ENCODE peak calls at places on chromosomes 1 and 21, in six cellular contexts. One of them, this sample, is unnamed.

GRCh38 chr21:45542667-45543370 is 579 bp upstream of the SLC19A1 start:
- DNase-seq in globus pallidus: no peak
- DNase-seq in sigmoid colon: peak
- DNase-seq in mesenchymal stem cell: no peak
- DNase-seq in NCI-H1105: no peak
- DNase-seq in effector memory CD4-positive, alpha-beta T cell: no peak
- DNase-seq in this sample: no peak

GRCh38 chr1:197902454-197903195 is at the start of gene C1orf53:
- DNase-seq in effector memory CD4-positive, alpha-beta T cell: peak
- DNase-seq in sigmoid colon: peak
- DNase-seq in mesenchymal stem cell: peak
- DNase-seq in globus pallidus: peak
- DNase-seq in NCI-H1105: peak
- DNase-seq in this sample: peak

GRCh38 chr1:205533729-205534443 is 29.4 kb downstream of the CDK18 start:
- DNase-seq in globus pallidus: no peak
- DNase-seq in NCI-H1105: no peak
- DNase-seq in mesenchymal stem cell: no peak
- DNase-seq in effector memory CD4-positive, alpha-beta T cell: no peak
- DNase-seq in sigmoid colon: peak
- DNase-seq in this sample: no peak

GRCh38 chr1:27314737-27315136 is 7.2 kb upstream of the TMEM222 start:
- DNase-seq in NCI-H1105: no peak
- DNase-seq in mesenchymal stem cell: no peak
- DNase-seq in sigmoid colon: no peak
- DNase-seq in effector memory CD4-positive, alpha-beta T cell: no peak
- DNase-seq in globus pallidus: no peak
- DNase-seq in this sample: no peak

GRCh38 chr1:41936107-41936506 is 17.4 kb upstream of the HIVEP3 start:
- DNase-seq in effector memory CD4-positive, alpha-beta T cell: no peak
- DNase-seq in globus pallidus: no peak
- DNase-seq in sigmoid colon: no peak
- DNase-seq in mesenchymal stem cell: peak
- DNase-seq in NCI-H1105: peak
- DNase-seq in this sample: no peak

GRCh38 chr1:156508205-156508954 is 7.8 kb upstream of the MEF2D start:
- DNase-seq in mesenchymal stem cell: peak
- DNase-seq in globus pallidus: no peak
- DNase-seq in NCI-H1105: no peak
- DNase-seq in effector memory CD4-positive, alpha-beta T cell: no peak
- DNase-seq in sigmoid colon: peak
- DNase-seq in this sample: no peak

GRCh38 chr1:226616636-226617035 is 68.1 kb downstream of the STUM start:
- DNase-seq in effector memory CD4-positive, alpha-beta T cell: no peak
- DNase-seq in sigmoid colon: no peak
- DNase-seq in mesenchymal stem cell: no peak
- DNase-seq in NCI-H1105: no peak
- DNase-seq in globus pallidus: no peak
- DNase-seq in this sample: no peak

GRCh38 chr1:116763787-116764465 is 9.7 kb downstream of the CD2 start:
- DNase-seq in sigmoid colon: no peak
- DNase-seq in mesenchymal stem cell: peak
- DNase-seq in effector memory CD4-positive, alpha-beta T cell: no peak
- DNase-seq in globus pallidus: no peak
- DNase-seq in NCI-H1105: no peak
- DNase-seq in this sample: no peak

GRCh38 chr1:3455630-3456448 is 1.4 kb downstream of the ARHGEF16 start:
- DNase-seq in mesenchymal stem cell: no peak
- DNase-seq in sigmoid colon: no peak
- DNase-seq in effector memory CD4-positive, alpha-beta T cell: no peak
- DNase-seq in globus pallidus: no peak
- DNase-seq in NCI-H1105: no peak
- DNase-seq in this sample: no peak

GRCh38 chr1:240766831-240767230 is 154.9 kb upstream of the GREM2 start:
- DNase-seq in globus pallidus: no peak
- DNase-seq in mesenchymal stem cell: peak
- DNase-seq in sigmoid colon: no peak
- DNase-seq in effector memory CD4-positive, alpha-beta T cell: no peak
- DNase-seq in NCI-H1105: no peak
- DNase-seq in this sample: no peak

GRCh38 chr1:55868026-55868425 is 652.9 kb upstream of the USP24 start:
- DNase-seq in globus pallidus: no peak
- DNase-seq in effector memory CD4-positive, alpha-beta T cell: no peak
- DNase-seq in sigmoid colon: no peak
- DNase-seq in mesenchymal stem cell: peak
- DNase-seq in NCI-H1105: peak
- DNase-seq in this sample: no peak

GRCh38 chr1:31791131-31791858 is 24.5 kb downstream of the SPOCD1 start:
- DNase-seq in mesenchymal stem cell: no peak
- DNase-seq in globus pallidus: no peak
- DNase-seq in effector memory CD4-positive, alpha-beta T cell: no peak
- DNase-seq in NCI-H1105: no peak
- DNase-seq in sigmoid colon: peak
- DNase-seq in this sample: peak

GRCh38 chr1:98496246-98496995 is 165.1 kb upstream of the SNX7 start:
- DNase-seq in globus pallidus: no peak
- DNase-seq in NCI-H1105: no peak
- DNase-seq in mesenchymal stem cell: no peak
- DNase-seq in effector memory CD4-positive, alpha-beta T cell: no peak
- DNase-seq in sigmoid colon: no peak
- DNase-seq in this sample: no peak

GRCh38 chr1:167412072-167412471 is 106.3 kb downstream of the CD247 start:
- DNase-seq in sigmoid colon: no peak
- DNase-seq in globus pallidus: no peak
- DNase-seq in effector memory CD4-positive, alpha-beta T cell: no peak
- DNase-seq in mesenchymal stem cell: no peak
- DNase-seq in NCI-H1105: peak
- DNase-seq in this sample: no peak

GRCh38 chr1:85328713-85329376 is 52.4 kb upstream of the BCL10 start:
- DNase-seq in globus pallidus: no peak
- DNase-seq in effector memory CD4-positive, alpha-beta T cell: no peak
- DNase-seq in mesenchymal stem cell: peak
- DNase-seq in sigmoid colon: no peak
- DNase-seq in NCI-H1105: no peak
- DNase-seq in this sample: no peak

GRCh38 chr1:19006000-19006399 is 49.5 kb upstream of the IFFO2 start:
- DNase-seq in sigmoid colon: no peak
- DNase-seq in mesenchymal stem cell: no peak
- DNase-seq in globus pallidus: no peak
- DNase-seq in effector memory CD4-positive, alpha-beta T cell: no peak
- DNase-seq in NCI-H1105: no peak
- DNase-seq in this sample: no peak

GRCh38 chr1:15027515-15027948 is 126.0 kb upstream of the TMEM51 start:
- DNase-seq in mesenchymal stem cell: peak
- DNase-seq in globus pallidus: peak
- DNase-seq in effector memory CD4-positive, alpha-beta T cell: no peak
- DNase-seq in NCI-H1105: peak
- DNase-seq in sigmoid colon: peak
- DNase-seq in this sample: peak

GRCh38 chr1:245051349-245052221 is 103.2 kb upstream of the KIF26B start:
- DNase-seq in effector memory CD4-positive, alpha-beta T cell: no peak
- DNase-seq in sigmoid colon: no peak
- DNase-seq in mesenchymal stem cell: peak
- DNase-seq in globus pallidus: peak
- DNase-seq in NCI-H1105: no peak
- DNase-seq in this sample: no peak

GRCh38 chr1:183583466-183583865 is 6.8 kb downstream of the NCF2 start:
- DNase-seq in mesenchymal stem cell: peak
- DNase-seq in effector memory CD4-positive, alpha-beta T cell: no peak
- DNase-seq in NCI-H1105: no peak
- DNase-seq in globus pallidus: no peak
- DNase-seq in sigmoid colon: no peak
- DNase-seq in this sample: no peak

GRCh38 chr1:183544598-183545297 is 45.5 kb downstream of the NCF2 start:
- DNase-seq in NCI-H1105: peak
- DNase-seq in globus pallidus: no peak
- DNase-seq in effector memory CD4-positive, alpha-beta T cell: no peak
- DNase-seq in sigmoid colon: no peak
- DNase-seq in mesenchymal stem cell: no peak
- DNase-seq in this sample: no peak

GRCh38 chr1:185917646-185918045 is 183.5 kb downstream of the HMCN1 start:
- DNase-seq in NCI-H1105: no peak
- DNase-seq in mesenchymal stem cell: peak
- DNase-seq in globus pallidus: no peak
- DNase-seq in effector memory CD4-positive, alpha-beta T cell: no peak
- DNase-seq in sigmoid colon: no peak
- DNase-seq in this sample: peak

GRCh38 chr1:29271724-29272123 is 35.4 kb downstream of the PTPRU start:
- DNase-seq in effector memory CD4-positive, alpha-beta T cell: no peak
- DNase-seq in NCI-H1105: no peak
- DNase-seq in globus pallidus: no peak
- DNase-seq in mesenchymal stem cell: peak
- DNase-seq in sigmoid colon: peak
- DNase-seq in this sample: peak

GRCh38 chr1:71706030-71706671 is 576.2 kb downstream of the NEGR1 start:
- DNase-seq in mesenchymal stem cell: no peak
- DNase-seq in NCI-H1105: no peak
- DNase-seq in globus pallidus: no peak
- DNase-seq in sigmoid colon: no peak
- DNase-seq in effector memory CD4-positive, alpha-beta T cell: no peak
- DNase-seq in this sample: no peak

GRCh38 chr1:215631489-215631888 is 64.4 kb downstream of the KCTD3 start:
- DNase-seq in sigmoid colon: no peak
- DNase-seq in NCI-H1105: peak
- DNase-seq in globus pallidus: no peak
- DNase-seq in mesenchymal stem cell: peak
- DNase-seq in effector memory CD4-positive, alpha-beta T cell: no peak
- DNase-seq in this sample: no peak

GRCh38 chr1:39268112-39268581 is 63.7 kb downstream of the MACF1 start:
- DNase-seq in sigmoid colon: peak
- DNase-seq in NCI-H1105: peak
- DNase-seq in mesenchymal stem cell: peak
- DNase-seq in effector memory CD4-positive, alpha-beta T cell: no peak
- DNase-seq in globus pallidus: peak
- DNase-seq in this sample: no peak

GRCh38 chr1:26035959-26036755 is 9.8 kb downstream of the SLC30A2 start:
- DNase-seq in effector memory CD4-positive, alpha-beta T cell: peak
- DNase-seq in mesenchymal stem cell: peak
- DNase-seq in sigmoid colon: peak
- DNase-seq in NCI-H1105: peak
- DNase-seq in globus pallidus: peak
- DNase-seq in this sample: peak

GRCh38 chr1:205438213-205439158 is 16.6 kb upstream of the LEMD1 start:
- DNase-seq in globus pallidus: peak
- DNase-seq in NCI-H1105: peak
- DNase-seq in sigmoid colon: peak
- DNase-seq in effector memory CD4-positive, alpha-beta T cell: no peak
- DNase-seq in mesenchymal stem cell: peak
- DNase-seq in this sample: peak

GRCh38 chr1:224607220-224608148 is 8.6 kb upstream of the CNIH3 start:
- DNase-seq in mesenchymal stem cell: no peak
- DNase-seq in NCI-H1105: no peak
- DNase-seq in globus pallidus: no peak
- DNase-seq in sigmoid colon: no peak
- DNase-seq in effector memory CD4-positive, alpha-beta T cell: no peak
- DNase-seq in this sample: no peak